ENCODE peak calls at places on chromosomes 12 and 14, in four cellular contexts. W, Q, X and B are unnamed samples.

GRCh38 chr12:2389079-2389790 is 336.4 kb downstream of the CACNA1C start:
- DNase-seq in W (no peak), Q (no peak), X (no peak), B (no peak)

GRCh38 chr12:219891-220352 is 6.0 kb upstream of the SLC6A12 start:
- DNase-seq in W (no peak), Q (peak), X (peak), B (peak)

GRCh38 chr12:32252199-32253073 is 145.8 kb downstream of the BICD1 start:
- DNase-seq in W (no peak), Q (no peak), X (no peak), B (peak)

GRCh38 chr12:16112626-16113560 is 164.6 kb downstream of the SLC15A5 start:
- DNase-seq in W (peak), Q (no peak), X (peak), B (peak)

GRCh38 chr14:105885561-105886320 is 359.4 kb downstream of the TMEM121 start:
- DNase-seq in W (no peak), Q (no peak), X (no peak), B (no peak)

GRCh38 chr14:55398679-55399078 is 13.0 kb downstream of the ATG14 start:
- DNase-seq in W (peak), Q (no peak), X (peak), B (no peak)

GRCh38 chr12:123024819-123025391 is 44.4 kb downstream of the ARL6IP4 start:
- DNase-seq in W (no peak), Q (no peak), X (no peak), B (no peak)

GRCh38 chr12:46049665-46050064 is 59.3 kb upstream of the SCAF11 start:
- DNase-seq in W (no peak), Q (no peak), X (no peak), B (no peak)